ENCODE peak calls at places on chromosomes 1 and 21, in four cellular contexts. Q is K562, N is GM12878, E is HepG2. U is an unnamed sample.

GRCh38 chr1:179831852-179832699 is 45.5 kb downstream of the TOR1AIP2 start:
- DNase-seq in E (no peak), N (no peak), Q (no peak), U (no peak)

GRCh38 chr1:98051065-98051675 is 130.3 kb upstream of the DPYD start:
- DNase-seq in Q (peak), N (peak), E (peak), U (peak)

GRCh38 chr1:33088119-33088906 is 7.4 kb downstream of the AZIN2 start:
- DNase-seq in Q (no peak), N (peak), E (no peak), U (no peak)

GRCh38 chr1:227234998-227235405 is 83.3 kb downstream of the CDC42BPA start:
- DNase-seq in N (no peak), E (peak), Q (peak), U (peak)

GRCh38 chr1:201791775-201792166 is 37.2 kb upstream of the IPO9 start:
- DNase-seq in Q (no peak), N (no peak), E (no peak), U (no peak)

GRCh38 chr1:165861911-165862310 is 34.5 kb downstream of the UCK2 start:
- DNase-seq in N (no peak), Q (no peak), E (no peak), U (no peak)

GRCh38 chr1:98086796-98087195 is 166.0 kb upstream of the DPYD start:
- DNase-seq in E (peak), Q (no peak), N (no peak), U (no peak)

GRCh38 chr1:86504895-86505625 is 36.3 kb downstream of the CLCA1 start:
- DNase-seq in N (no peak), E (no peak), Q (no peak), U (no peak)

GRCh38 chr1:243946253-243946652 is 96.2 kb upstream of the AKT3 start:
- DNase-seq in Q (no peak), E (no peak), N (no peak), U (no peak)

GRCh38 chr1:155272466-155273133 is 704 bp downstream of the CLK2 start:
- DNase-seq in E (peak), N (no peak), Q (no peak), U (no peak)

GRCh38 chr1:53587252-53587992 is 128.2 kb downstream of the DMRTB1 start:
- DNase-seq in Q (no peak), N (no peak), E (no peak), U (no peak)

GRCh38 chr1:185987611-185988441 is 253.6 kb downstream of the HMCN1 start:
- DNase-seq in Q (no peak), N (no peak), E (no peak), U (no peak)

GRCh38 chr1:201748331-201748730 is 80.6 kb upstream of the IPO9 start:
- DNase-seq in N (no peak), Q (no peak), E (no peak), U (no peak)

DNA sequence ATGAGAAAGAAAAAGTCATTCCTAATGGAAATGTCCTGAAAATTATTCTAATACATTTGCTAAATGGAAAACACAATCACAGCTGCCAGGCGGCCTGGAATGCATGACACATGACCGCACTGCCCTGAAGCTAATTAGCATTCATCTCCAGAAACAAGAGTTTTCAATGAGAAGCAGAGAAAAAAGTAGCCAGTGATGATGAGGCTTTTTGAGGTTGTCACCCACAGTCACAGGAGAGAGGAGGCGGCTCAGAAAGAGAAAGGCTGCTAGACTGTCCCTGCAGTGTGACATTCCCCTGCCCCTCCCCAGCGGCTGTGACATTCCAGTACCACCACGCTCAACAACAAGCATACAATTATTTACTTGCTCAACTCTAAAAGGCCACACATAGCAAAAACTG is 122.9 kb upstream of the KRTAP19-8 start:
- DNase-seq in E (no peak), Q (no peak), N (no peak), U (no peak)
- TF ChIP-seq FOXM1 in E (no peak), Q (no peak), N (no peak), U (no peak)

DNA sequence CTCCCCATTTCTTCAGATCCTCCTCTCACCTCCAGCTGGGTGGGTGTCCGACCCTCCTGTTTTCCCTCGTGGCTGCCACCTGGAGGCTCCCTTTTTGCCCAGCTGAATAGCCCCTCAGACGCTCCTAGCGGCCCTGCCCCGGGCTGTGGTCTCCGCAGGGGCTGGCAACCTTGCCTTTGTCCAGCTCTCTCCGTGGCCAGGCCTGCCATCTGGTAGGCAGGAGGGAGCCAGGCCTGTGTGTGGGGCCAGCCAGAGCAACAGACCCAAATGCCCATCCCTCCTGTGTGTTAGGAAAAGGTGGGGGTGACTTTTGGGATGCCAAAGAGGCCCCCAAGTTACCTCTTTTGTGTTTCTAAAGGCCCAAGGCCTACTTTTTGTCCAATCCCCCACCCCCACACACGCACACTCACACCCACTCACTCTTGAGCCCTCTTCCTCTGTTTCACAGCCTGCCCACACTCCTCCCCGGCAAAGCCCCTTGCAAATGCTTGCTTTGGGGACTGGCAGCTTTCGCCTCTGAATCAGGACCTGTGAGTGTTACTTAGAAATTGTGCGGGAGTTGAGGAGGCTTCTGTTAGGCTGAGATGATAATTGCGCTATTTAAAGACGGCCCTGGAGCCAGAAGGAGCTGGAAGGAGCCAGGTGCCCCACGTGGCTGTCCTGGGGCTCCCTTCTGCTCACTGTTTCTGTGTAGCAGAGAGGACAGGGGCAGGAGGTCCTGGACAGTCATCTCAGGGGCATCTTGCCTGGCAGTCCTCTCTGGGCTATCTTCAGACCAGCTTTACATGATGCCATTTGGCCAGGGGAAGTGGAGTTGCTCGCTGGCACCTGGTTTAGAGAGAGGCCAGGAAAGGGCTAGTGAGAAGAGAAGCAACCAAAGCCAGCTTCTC is 9.1 kb downstream of the PPFIA4 start:
- DNase-seq in E (no peak), Q (no peak), N (no peak), U (no peak)
- TF ChIP-seq FOXK2 in E (no peak), Q (no peak), N (no peak), U (no peak)

GRCh38 chr21:38952890-38953289 is 147.2 kb downstream of the ETS2 start:
- DNase-seq in N (no peak), Q (no peak), E (no peak), U (no peak)
- TF ChIP-seq FOXM1 in N (no peak), Q (no peak), E (no peak), U (no peak)

GRCh38 chr1:206658264-206658980 is 23.1 kb downstream of the DYRK3 start:
- DNase-seq in Q (peak), E (no peak), N (no peak), U (peak)
- TF ChIP-seq FOXK2 in Q (peak), E (no peak), N (no peak), U (no peak)

GRCh38 chr1:110119843-110120242 is 7.6 kb downstream of the UBL4B start:
- DNase-seq in N (no peak), E (no peak), Q (no peak), U (no peak)

GRCh38 chr1:110120960-110121561 is 8.8 kb downstream of the UBL4B start:
- DNase-seq in Q (no peak), E (no peak), N (no peak), U (peak)

GRCh38 chr1:110114784-110115183 is 2.5 kb downstream of the UBL4B start:
- DNase-seq in E (no peak), Q (no peak), N (no peak), U (no peak)

GRCh38 chr1:110123224-110123623 is 11.0 kb downstream of the UBL4B start:
- DNase-seq in N (no peak), Q (no peak), E (no peak), U (no peak)

DNA sequence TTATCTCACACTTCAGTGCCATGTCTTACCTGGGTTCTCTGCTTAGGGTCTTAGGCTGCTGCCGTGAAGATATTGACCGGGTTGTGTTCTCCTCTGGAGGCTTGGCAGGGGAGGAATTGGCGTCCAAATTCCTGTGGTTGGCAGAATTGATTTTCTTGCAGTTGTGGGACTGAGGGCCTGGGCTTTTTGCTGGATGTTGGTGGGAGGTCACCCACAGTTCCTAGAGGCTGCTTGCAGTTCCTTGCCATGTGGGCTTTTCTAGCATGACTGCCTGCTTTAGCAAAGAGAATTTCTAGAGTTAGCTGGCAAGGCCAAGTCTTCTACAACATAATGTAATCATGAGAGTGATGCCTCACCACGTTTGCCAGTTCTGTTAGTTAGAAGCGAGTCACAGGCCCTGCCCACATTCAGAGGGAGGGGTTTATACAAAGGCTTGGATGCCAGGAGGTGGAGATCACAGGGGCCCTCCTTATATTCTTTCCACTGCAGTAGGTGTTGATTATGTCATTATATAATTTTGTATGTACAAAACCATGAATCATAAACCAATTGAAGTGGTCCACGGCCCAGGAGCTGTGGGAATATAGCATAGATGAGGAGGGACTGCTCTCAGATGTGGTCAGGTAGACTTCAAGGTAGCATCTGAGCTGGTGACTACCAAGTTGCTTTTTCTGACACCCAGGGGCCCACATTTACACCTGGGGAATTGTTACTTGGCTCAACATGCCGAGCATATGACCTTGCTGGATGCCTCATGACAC is 6.6 kb downstream of the UBL4B start:
- DNase-seq in N (no peak), E (no peak), Q (no peak), U (no peak)
- TF ChIP-seq FOXM1 in N (no peak), E (no peak), Q (no peak), U (no peak)

DNA sequence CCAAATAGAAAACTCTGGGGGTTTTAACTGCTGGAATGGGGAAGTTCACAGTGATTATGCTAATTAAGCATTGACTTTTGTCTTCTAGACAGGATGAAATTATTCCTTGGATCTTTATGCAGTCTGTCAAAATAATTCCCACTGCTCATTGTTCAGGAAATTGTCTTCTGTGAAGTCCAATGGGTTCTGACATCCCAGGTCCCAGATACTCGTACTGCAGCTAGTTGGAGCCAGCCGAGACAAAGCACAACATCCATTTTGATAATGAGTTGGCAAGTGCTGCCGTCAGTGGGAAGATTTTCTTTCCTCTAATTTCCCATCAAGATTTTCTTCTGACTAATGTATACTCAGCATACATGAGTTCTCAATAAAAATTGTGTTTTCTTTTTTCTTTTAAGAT is 17.3 kb upstream of the B3GALT5 start:
- DNase-seq in Q (no peak), N (no peak), E (no peak), U (no peak)
- TF ChIP-seq FOXK2 in Q (no peak), N (no peak), E (no peak), U (no peak)